ENCODE peak calls at places on chromosome 7, in seven cellular contexts. L, C, P, O, B, A and W are unnamed samples.

GRCh38 chr7:121530251-121531174 is 134.4 kb upstream of the FAM3C start:
- DNase-seq in B (no peak), P (peak), O (peak), L (no peak), C (peak), A (no peak), W (peak)

GRCh38 chr7:101555269-101555920 is 73.7 kb downstream of the MYL10 start:
- DNase-seq in B (no peak), A (no peak), L (no peak), O (no peak), C (no peak), P (no peak), W (no peak)

GRCh38 chr7:108407674-108408073 is 48.6 kb downstream of the NRCAM start:
- DNase-seq in L (no peak), B (no peak), C (no peak), O (no peak), A (no peak), P (no peak), W (no peak)

GRCh38 chr7:110839866-110840265 is 251.1 kb upstream of the LRRN3 start:
- DNase-seq in L (no peak), P (peak), A (peak), O (peak), C (no peak), B (no peak), W (no peak)

GRCh38 chr7:28136885-28137284 is 43.7 kb downstream of the JAZF1 start:
- DNase-seq in C (no peak), A (no peak), P (no peak), O (no peak), B (no peak), L (no peak), W (no peak)

GRCh38 chr7:84490661-84491060 is 296.1 kb upstream of the SEMA3A start:
- DNase-seq in B (no peak), A (peak), O (peak), L (no peak), C (no peak), P (peak), W (no peak)

GRCh38 chr7:77878500-77878899 is 79.9 kb downstream of the PHTF2 start:
- DNase-seq in B (no peak), L (no peak), O (no peak), C (no peak), P (no peak), A (no peak), W (no peak)

GRCh38 chr7:135690566-135690965 is 28.3 kb downstream of the STMP1 start:
- DNase-seq in C (no peak), O (peak), L (no peak), A (no peak), B (no peak), P (peak), W (no peak)

GRCh38 chr7:105718511-105718925 is 137.2 kb upstream of the EFCAB10 start:
- DNase-seq in O (no peak), B (no peak), C (no peak), L (no peak), P (no peak), A (no peak), W (no peak)

GRCh38 chr7:31476073-31476745 is 37.7 kb upstream of the ITPRID1 start:
- DNase-seq in L (no peak), B (no peak), A (no peak), C (no peak), P (no peak), O (no peak), W (no peak)

GRCh38 chr7:76294344-76295024 is 8.0 kb upstream of the HSPB1 start:
- DNase-seq in L (no peak), B (no peak), O (peak), A (no peak), P (peak), C (no peak), W (no peak)

GRCh38 chr7:2521341-2521745 is 1.8 kb downstream of the LFNG start:
- DNase-seq in C (no peak), P (peak), L (no peak), B (no peak), O (no peak), A (no peak), W (no peak)